ENCODE peak calls at places on chromosomes 5 and 9, in eight cellular contexts. One of them, this sample, is unnamed.

GRCh38 chr5:14627270-14627669 is 37.2 kb upstream of the OTULIN start:
- DNase-seq in GM23248: no peak
- DNase-seq in colonic mucosa: no peak
- DNase-seq in CD4-positive, CD25-positive, alpha-beta regulatory T cell: no peak
- DNase-seq in stomach: no peak
- DNase-seq in body of pancreas: no peak
- DNase-seq in neural progenitor cell: no peak
- DNase-seq in caudate nucleus: no peak
- DNase-seq in this sample: no peak

GRCh38 chr5:163407034-163407652 is 30.3 kb upstream of the CCNG1 start:
- DNase-seq in caudate nucleus: no peak
- DNase-seq in neural progenitor cell: no peak
- DNase-seq in stomach: no peak
- DNase-seq in GM23248: peak; percentile 48
- DNase-seq in body of pancreas: no peak
- DNase-seq in CD4-positive, CD25-positive, alpha-beta regulatory T cell: no peak
- DNase-seq in colonic mucosa: no peak
- DNase-seq in this sample: no peak

GRCh38 chr5:159187674-159188164 is 21.6 kb downstream of the RNF145 start:
- DNase-seq in caudate nucleus: no peak
- DNase-seq in GM23248: no peak
- DNase-seq in colonic mucosa: no peak
- DNase-seq in neural progenitor cell: no peak
- DNase-seq in stomach: no peak
- DNase-seq in CD4-positive, CD25-positive, alpha-beta regulatory T cell: no peak
- DNase-seq in body of pancreas: no peak
- DNase-seq in this sample: no peak

GRCh38 chr5:20610650-20611049 is 622.6 kb upstream of the CDH18 start:
- DNase-seq in colonic mucosa: no peak
- DNase-seq in neural progenitor cell: no peak
- DNase-seq in GM23248: no peak
- DNase-seq in CD4-positive, CD25-positive, alpha-beta regulatory T cell: no peak
- DNase-seq in body of pancreas: no peak
- DNase-seq in stomach: no peak
- DNase-seq in caudate nucleus: no peak
- DNase-seq in this sample: no peak

GRCh38 chr5:61534481-61535267 is 202.6 kb downstream of the ZSWIM6 start:
- DNase-seq in stomach: no peak
- DNase-seq in GM23248: no peak
- DNase-seq in body of pancreas: no peak
- DNase-seq in colonic mucosa: no peak
- DNase-seq in CD4-positive, CD25-positive, alpha-beta regulatory T cell: no peak
- DNase-seq in neural progenitor cell: no peak
- DNase-seq in caudate nucleus: no peak
- DNase-seq in this sample: no peak

GRCh38 chr9:89477395-89477794 is 20.5 kb downstream of the SEMA4D start:
- DNase-seq in CD4-positive, CD25-positive, alpha-beta regulatory T cell: no peak
- DNase-seq in neural progenitor cell: no peak
- DNase-seq in body of pancreas: no peak
- DNase-seq in caudate nucleus: no peak
- DNase-seq in colonic mucosa: no peak
- DNase-seq in GM23248: no peak
- DNase-seq in stomach: peak; percentile 22
- DNase-seq in this sample: no peak

GRCh38 chr5:196350-196749 is 5.1 kb downstream of the LRRC14B start:
- DNase-seq in body of pancreas: no peak
- DNase-seq in stomach: no peak
- DNase-seq in GM23248: no peak
- DNase-seq in CD4-positive, CD25-positive, alpha-beta regulatory T cell: no peak
- DNase-seq in caudate nucleus: no peak
- DNase-seq in colonic mucosa: no peak
- DNase-seq in neural progenitor cell: no peak
- DNase-seq in this sample: no peak

GRCh38 chr5:79517601-79518000 is 3.7 kb upstream of the HOMER1 start:
- DNase-seq in colonic mucosa: no peak
- DNase-seq in caudate nucleus: no peak
- DNase-seq in stomach: no peak
- DNase-seq in neural progenitor cell: no peak
- DNase-seq in CD4-positive, CD25-positive, alpha-beta regulatory T cell: no peak
- DNase-seq in GM23248: no peak
- DNase-seq in body of pancreas: no peak
- DNase-seq in this sample: no peak

GRCh38 chr9:113436753-113437515 is 26.4 kb downstream of the C9orf43 start:
- DNase-seq in GM23248: peak; percentile 4
- DNase-seq in body of pancreas: no peak
- DNase-seq in colonic mucosa: no peak
- DNase-seq in stomach: no peak
- DNase-seq in CD4-positive, CD25-positive, alpha-beta regulatory T cell: no peak
- DNase-seq in caudate nucleus: no peak
- DNase-seq in neural progenitor cell: no peak
- DNase-seq in this sample: no peak

GRCh38 chr9:37056521-37056920 is 22.5 kb upstream of the PAX5 start:
- DNase-seq in stomach: no peak
- DNase-seq in colonic mucosa: no peak
- DNase-seq in neural progenitor cell: no peak
- DNase-seq in CD4-positive, CD25-positive, alpha-beta regulatory T cell: no peak
- DNase-seq in GM23248: no peak
- DNase-seq in body of pancreas: no peak
- DNase-seq in caudate nucleus: no peak
- DNase-seq in this sample: no peak

GRCh38 chr5:132210944-132211343 is 16.7 kb downstream of the P4HA2 start:
- DNase-seq in CD4-positive, CD25-positive, alpha-beta regulatory T cell: no peak
- DNase-seq in stomach: no peak
- DNase-seq in neural progenitor cell: no peak
- DNase-seq in GM23248: no peak
- DNase-seq in caudate nucleus: no peak
- DNase-seq in body of pancreas: no peak
- DNase-seq in colonic mucosa: no peak
- DNase-seq in this sample: no peak
- H3K27ac ChIP-seq in CD4-positive, CD25-positive, alpha-beta regulatory T cell: no peak overlapping the region
- H3K27ac ChIP-seq in stomach: no peak overlapping the region
- H3K27ac ChIP-seq in neural progenitor cell: no peak overlapping the region
- H3K27ac ChIP-seq in GM23248: no peak overlapping the region
- H3K27ac ChIP-seq in caudate nucleus: no peak overlapping the region
- H3K27ac ChIP-seq in body of pancreas: no peak overlapping the region
- H3K27ac ChIP-seq in colonic mucosa: no peak overlapping the region
- H3K27ac ChIP-seq in this sample: no peak overlapping the region

DNA sequence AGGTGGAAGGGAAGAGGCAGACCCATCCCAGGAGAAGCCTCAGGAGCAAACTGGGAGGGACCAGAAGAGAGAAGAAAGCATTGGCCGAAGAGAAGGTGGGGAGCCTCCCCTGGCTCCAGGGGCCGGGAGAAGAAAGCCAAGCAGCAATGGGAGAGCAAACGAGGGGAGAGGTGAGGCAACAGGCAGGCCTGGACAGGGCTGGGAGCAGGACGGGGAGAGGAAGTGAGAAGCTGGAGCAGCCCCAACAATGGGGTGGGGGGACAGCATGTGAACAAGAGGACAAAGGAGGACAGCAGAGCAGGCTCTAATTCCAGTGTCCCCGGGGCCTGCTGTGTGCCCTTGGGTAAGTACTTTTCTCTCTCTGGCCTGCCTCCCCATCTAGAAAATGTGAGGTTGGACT is 115.3 kb downstream of the PSD2 start:
- DNase-seq in stomach: no peak
- DNase-seq in CD4-positive, CD25-positive, alpha-beta regulatory T cell: no peak
- DNase-seq in colonic mucosa: no peak
- DNase-seq in caudate nucleus: no peak
- DNase-seq in neural progenitor cell: no peak
- DNase-seq in body of pancreas: no peak
- DNase-seq in GM23248: no peak
- DNase-seq in this sample: no peak
- H3K27ac ChIP-seq in stomach: no peak overlapping the region
- H3K27ac ChIP-seq in CD4-positive, CD25-positive, alpha-beta regulatory T cell: no peak overlapping the region
- H3K27ac ChIP-seq in colonic mucosa: no peak overlapping the region
- H3K27ac ChIP-seq in caudate nucleus: no peak overlapping the region
- H3K27ac ChIP-seq in neural progenitor cell: no peak overlapping the region
- H3K27ac ChIP-seq in body of pancreas: no peak overlapping the region
- H3K27ac ChIP-seq in GM23248: no peak overlapping the region
- H3K27ac ChIP-seq in this sample: no peak overlapping the region

DNA sequence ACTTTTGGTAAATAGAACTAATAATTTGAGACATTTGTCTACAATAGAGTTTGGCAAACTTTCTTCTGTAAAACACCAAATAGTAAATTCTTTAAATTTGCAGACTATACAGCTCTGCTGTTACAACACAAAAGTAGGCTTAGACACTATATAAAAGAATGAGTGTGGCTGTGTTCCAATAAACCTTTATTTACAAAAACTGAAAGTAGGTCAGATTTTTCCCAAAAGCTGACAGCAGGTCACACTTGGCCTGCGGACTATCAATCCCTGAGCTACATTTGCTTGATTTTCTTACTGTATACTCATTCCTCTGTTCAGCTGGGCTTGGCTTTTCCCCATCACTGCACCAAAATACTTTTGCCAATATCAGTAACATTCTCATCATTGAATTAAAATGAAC is 189.4 kb downstream of the COMMD10 start:
- DNase-seq in stomach: no peak
- DNase-seq in neural progenitor cell: no peak
- DNase-seq in body of pancreas: no peak
- DNase-seq in caudate nucleus: no peak
- DNase-seq in GM23248: no peak
- DNase-seq in CD4-positive, CD25-positive, alpha-beta regulatory T cell: no peak
- DNase-seq in colonic mucosa: no peak
- DNase-seq in this sample: no peak
- H3K27ac ChIP-seq in stomach: no peak overlapping the region
- H3K27ac ChIP-seq in neural progenitor cell: no peak overlapping the region
- H3K27ac ChIP-seq in body of pancreas: no peak overlapping the region
- H3K27ac ChIP-seq in caudate nucleus: no peak overlapping the region
- H3K27ac ChIP-seq in GM23248: no peak overlapping the region
- H3K27ac ChIP-seq in CD4-positive, CD25-positive, alpha-beta regulatory T cell: no peak overlapping the region
- H3K27ac ChIP-seq in colonic mucosa: no peak overlapping the region
- H3K27ac ChIP-seq in this sample: no peak overlapping the region

DNA sequence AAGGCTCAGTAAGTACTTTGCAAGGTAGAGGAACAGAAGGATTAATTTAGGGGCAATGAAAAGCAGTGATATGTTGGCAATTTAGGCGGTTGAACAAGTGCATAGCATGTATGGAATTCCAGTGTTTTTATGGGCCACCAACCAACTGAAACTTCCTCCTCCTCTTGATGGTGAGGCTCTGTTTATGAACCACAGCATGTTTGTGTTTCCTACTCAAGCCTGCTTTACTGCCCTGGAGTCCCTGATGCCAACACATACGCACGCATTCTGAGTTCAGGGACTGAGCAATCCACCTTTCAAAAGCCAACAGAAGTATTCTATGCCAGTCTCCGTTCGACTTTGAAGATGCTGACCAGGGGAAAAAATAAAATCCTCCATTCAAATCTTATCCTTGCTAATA is 417.5 kb downstream of the EFNA5 start:
- DNase-seq in GM23248: no peak
- DNase-seq in stomach: no peak
- DNase-seq in neural progenitor cell: no peak
- DNase-seq in CD4-positive, CD25-positive, alpha-beta regulatory T cell: no peak
- DNase-seq in body of pancreas: no peak
- DNase-seq in colonic mucosa: no peak
- DNase-seq in caudate nucleus: no peak
- DNase-seq in this sample: no peak
- H3K27ac ChIP-seq in GM23248: no peak overlapping the region
- H3K27ac ChIP-seq in stomach: no peak overlapping the region
- H3K27ac ChIP-seq in neural progenitor cell: no peak overlapping the region
- H3K27ac ChIP-seq in CD4-positive, CD25-positive, alpha-beta regulatory T cell: no peak overlapping the region
- H3K27ac ChIP-seq in body of pancreas: no peak overlapping the region
- H3K27ac ChIP-seq in colonic mucosa: no peak overlapping the region
- H3K27ac ChIP-seq in caudate nucleus: no peak overlapping the region
- H3K27ac ChIP-seq in this sample: no peak overlapping the region

This sample was measured in adrenal gland.